ENCODE peak calls at places on chromosomes 4 and X, in seven cellular contexts. L is NCI-H2029, W is RPMI7951, R is GM23338, X is GOT3, P is iris pigment epithelial cell, F is SK-MEL-5. K is an unnamed sample.

GRCh38 chr4:40672528-40673522 is 43.2 kb upstream of the RBM47 start:
- DNase-seq in L (no peak), F (peak), P (peak), R (peak), X (no peak), W (peak), K (no peak)

GRCh38 chrX:118058924-118059323 is 57.7 kb downstream of the KLHL13 start:
- DNase-seq in L (no peak), R (no peak), P (no peak), F (no peak), W (no peak), X (no peak), K (no peak)

GRCh38 chr4:48780867-48781219 is 764 bp upstream of the FRYL start:
- DNase-seq in W (peak), X (no peak), R (no peak), F (peak), P (peak), L (peak), K (peak)

GRCh38 chr4:188399834-188400233 is 260.6 kb downstream of the TRIML1 start:
- DNase-seq in L (no peak), X (no peak), F (no peak), P (no peak), R (peak), W (no peak), K (no peak)

GRCh38 chrX:153769865-153770605 is 6.0 kb downstream of the PLXNB3 start:
- DNase-seq in P (no peak), F (no peak), W (no peak), R (no peak), X (no peak), L (no peak), K (no peak)

GRCh38 chrX:49040376-49040955 is 2.7 kb downstream of the TFE3 start:
- DNase-seq in L (no peak), P (peak), X (no peak), F (no peak), R (peak), W (peak), K (no peak)

GRCh38 chrX:73964607-73965006 is 339.4 kb upstream of the ZCCHC13 start:
- DNase-seq in X (no peak), L (no peak), P (no peak), W (no peak), F (no peak), R (no peak), K (no peak)

GRCh38 chr4:8112036-8112576 is 46.5 kb downstream of the ABLIM2 start:
- DNase-seq in W (no peak), L (no peak), X (no peak), R (peak), F (no peak), P (no peak), K (peak)

GRCh38 chrX:119753639-119754257 is 4.6 kb upstream of the SOWAHD start:
- DNase-seq in P (peak), W (peak), R (peak), L (peak), F (peak), X (no peak), K (peak)

GRCh38 chr4:142984871-142985585 is 138.9 kb upstream of the INPP4B start:
- DNase-seq in W (peak), P (peak), X (no peak), L (no peak), R (peak), F (peak), K (no peak)

GRCh38 chrX:104045642-104046041 is 5.9 kb downstream of the H2BW2 start:
- DNase-seq in R (no peak), X (no peak), L (no peak), F (no peak), W (no peak), P (no peak), K (no peak)

GRCh38 chrX:102712967-102713677 is 874 bp downstream of the GPRASP2 start:
- DNase-seq in L (peak), R (peak), X (no peak), W (peak), F (peak), P (peak), K (peak)

GRCh38 chr4:4377683-4378082 is 9.2 kb upstream of the NSG1 start:
- DNase-seq in R (no peak), X (no peak), P (no peak), L (no peak), W (no peak), F (no peak), K (no peak)

GRCh38 chr4:138522366-138522765 is 280.2 kb upstream of the SLC7A11 start:
- DNase-seq in W (no peak), P (peak), L (no peak), F (peak), X (no peak), R (peak), K (no peak)

GRCh38 chr4:152626790-152627189 is 53.0 kb downstream of the TMEM154 start:
- DNase-seq in L (no peak), X (no peak), W (peak), P (no peak), F (peak), R (no peak), K (no peak)

GRCh38 chr4:103204114-103204513 is 6.0 kb upstream of the CENPE start:
- DNase-seq in F (peak), R (peak), L (no peak), P (no peak), W (peak), X (no peak), K (peak)

GRCh38 chrX:17987783-17988182 is 126.7 kb upstream of the RAI2 start:
- DNase-seq in F (no peak), X (no peak), P (no peak), W (no peak), R (no peak), L (no peak), K (no peak)

GRCh38 chr4:73208376-73208775 is 50.2 kb downstream of the ANKRD17 start:
- DNase-seq in R (no peak), L (no peak), F (no peak), W (peak), X (no peak), P (peak), K (no peak)

GRCh38 chr4:146029939-146030710 is 91.5 kb upstream of the ZNF827 start:
- DNase-seq in L (no peak), P (no peak), R (peak), W (peak), X (no peak), F (no peak), K (no peak)

GRCh38 chr4:185224597-185224996 is 15.2 kb downstream of the SNX25 start:
- DNase-seq in W (no peak), L (no peak), X (no peak), R (no peak), P (no peak), F (no peak), K (no peak)

GRCh38 chrX:103453655-103454054 is 65.6 kb downstream of the RAB40A start:
- DNase-seq in X (no peak), W (peak), R (no peak), L (peak), F (peak), P (peak), K (peak)

GRCh38 chrX:19616959-19617358 is 101.7 kb upstream of the MAP3K15 start:
- DNase-seq in L (no peak), P (no peak), F (peak), W (peak), X (no peak), R (no peak), K (no peak)

GRCh38 chr4:148240241-148240640 is 202.0 kb downstream of the NR3C2 start:
- DNase-seq in X (no peak), P (peak), F (no peak), W (no peak), L (no peak), R (no peak), K (no peak)

GRCh38 chrX:13215729-13216128 is 104.1 kb downstream of the ATXN3L start:
- DNase-seq in W (no peak), R (no peak), P (peak), L (no peak), F (no peak), X (no peak), K (no peak)

GRCh38 chrX:12701625-12702024 is 89.6 kb upstream of the PRPS2 start:
- DNase-seq in L (peak), R (peak), F (peak), P (peak), W (peak), X (no peak), K (peak)